ENCODE peak calls at places on chromosomes 13 and 19, in four cellular contexts. R is activated T-helper 1 cell treated with anti-CD3 and anti-CD28 coated beads, Interleukin-12 subunit alpha, Interleukin-12 subunit beta, Interleukin-2, Interleukin-4 antibody, amounts not matched to agents 30 ng/mL and 10 ng/mL and 1 ng/mL, durations not matched to agents 14 hours and 24 hours and 36 hours; W is stimulated activated CD8-positive, alpha-beta memory T cell treated with anti-CD3 and anti-CD28 coated beads, Interleukin-2, amount 100 ng/mL, for 1 hour; G is pons. E is an unnamed sample.

GRCh38 chr13:114151565-114152284 is 19.3 kb upstream of the RASA3 start:
- DNase-seq in R (no peak), W (no peak), G (no peak), E (no peak)

GRCh38 chr13:81207221-81207620 is 866.3 kb upstream of the SPRY2 start:
- DNase-seq in R (no peak), W (no peak), G (no peak), E (no peak)

GRCh38 chr19:10270180-10270615 is 722 bp upstream of the ICAM1 start:
- DNase-seq in G (peak; percentile 39), R (peak; percentile 80), W (peak; percentile 58), E (peak; percentile 93)

GRCh38 chr13:53311561-53311960 is 282.9 kb downstream of the OLFM4 start:
- DNase-seq in G (no peak), W (no peak), R (no peak), E (no peak)

GRCh38 chr19:13689050-13689449 is 75.3 kb upstream of the MRI1 start:
- DNase-seq in R (no peak), G (no peak), W (no peak), E (no peak)

GRCh38 chr19:23971598-23971997 is 56.9 kb downstream of the ZNF726 start:
- DNase-seq in R (no peak), W (no peak), G (no peak), E (no peak)

GRCh38 chr19:21047712-21048111 is 27.3 kb downstream of the ZNF430 start:
- DNase-seq in G (no peak), W (no peak), R (no peak), E (no peak)

GRCh38 chr13:100392709-100393630 is 195.6 kb downstream of the GGACT start:
- DNase-seq in R (peak; percentile 60), G (peak; percentile 62), W (peak; percentile 29), E (no peak)

GRCh38 chr19:48102870-48103751 is 7.5 kb downstream of the PLA2G4C start:
- DNase-seq in R (peak; percentile 16), W (no peak), G (no peak), E (no peak)